ENCODE peak calls at places on chromosomes 13 and 19, in ten cellular contexts. X, Z, Y, F, H, T, B, E, S and L are unnamed samples.

GRCh38 chr19:54178581-54179261 is 5.8 kb upstream of the TMC4 start:
- DNase-seq in B (no peak), E (no peak), T (no peak), Z (no peak), Y (no peak), X (no peak), H (no peak), F (peak; percentile 58), S (no peak), L (no peak)

GRCh38 chr13:69180025-69180424 is 927.6 kb upstream of the ATXN8OS start:
- DNase-seq in S (no peak), E (no peak), Y (no peak), T (no peak), Z (no peak), B (no peak), H (no peak), F (no peak), X (no peak), L (no peak)

GRCh38 chr13:40433577-40433976 is 232.9 kb downstream of the FOXO1 start:
- DNase-seq in H (no peak), Y (no peak), X (no peak), S (no peak), B (no peak), Z (peak; percentile 56), T (no peak), F (peak; percentile 67), E (no peak), L (no peak)

GRCh38 chr13:107342747-107343146 is 774.8 kb upstream of the ARGLU1 start:
- DNase-seq in S (no peak), E (no peak), H (no peak), T (no peak), B (no peak), Z (no peak), X (no peak), Y (no peak), F (no peak), L (no peak)

GRCh38 chr19:4304509-4305252 is at the start of gene FSD1:
- DNase-seq in X (peak; percentile 37), F (peak; percentile 88), E (no peak), S (no peak), H (no peak), Z (no peak), T (peak; percentile 60), B (no peak), Y (peak; percentile 71), L (peak; percentile 92)

GRCh38 chr19:51098366-51099069 is 9.7 kb downstream of the CTU1 start:
- DNase-seq in X (peak; percentile 6), E (no peak), T (peak; percentile 35), F (peak; percentile 45), Y (no peak), Z (peak; percentile 20), S (no peak), B (no peak), H (no peak), L (no peak)

GRCh38 chr19:885536-886224 is 7.3 kb downstream of the MED16 start:
- DNase-seq in H (no peak), B (no peak), Y (no peak), X (no peak), T (no peak), S (no peak), F (no peak), E (no peak), Z (no peak), L (no peak)

GRCh38 chr19:34135401-34135800 is 36.9 kb upstream of the LSM14A start:
- DNase-seq in F (no peak), Z (no peak), E (no peak), B (no peak), T (no peak), Y (peak; percentile 56), S (no peak), H (no peak), X (no peak), L (no peak)

GRCh38 chr13:45185286-45185685 is 15.6 kb downstream of the KCTD4 start:
- DNase-seq in E (no peak), Y (no peak), T (no peak), S (no peak), F (no peak), B (no peak), X (no peak), H (no peak), Z (no peak), L (no peak)

GRCh38 chr13:110705356-110705825 is 525 bp downstream of the CARS2 start:
- DNase-seq in Y (no peak), T (no peak), B (no peak), F (no peak), X (peak; percentile 13), S (no peak), Z (no peak), H (no peak), E (no peak), L (no peak)

GRCh38 chr19:5738423-5738822 is 18.0 kb downstream of the CATSPERD start:
- DNase-seq in Z (no peak), H (no peak), F (no peak), S (no peak), E (no peak), B (no peak), T (peak; percentile 2), X (no peak), Y (no peak), L (no peak)

GRCh38 chr13:26499209-26499601 is 58.3 kb upstream of the WASF3 start:
- DNase-seq in T (no peak), Y (no peak), H (no peak), B (no peak), F (no peak), E (no peak), S (no peak), X (no peak), Z (no peak), L (no peak)

DNA sequence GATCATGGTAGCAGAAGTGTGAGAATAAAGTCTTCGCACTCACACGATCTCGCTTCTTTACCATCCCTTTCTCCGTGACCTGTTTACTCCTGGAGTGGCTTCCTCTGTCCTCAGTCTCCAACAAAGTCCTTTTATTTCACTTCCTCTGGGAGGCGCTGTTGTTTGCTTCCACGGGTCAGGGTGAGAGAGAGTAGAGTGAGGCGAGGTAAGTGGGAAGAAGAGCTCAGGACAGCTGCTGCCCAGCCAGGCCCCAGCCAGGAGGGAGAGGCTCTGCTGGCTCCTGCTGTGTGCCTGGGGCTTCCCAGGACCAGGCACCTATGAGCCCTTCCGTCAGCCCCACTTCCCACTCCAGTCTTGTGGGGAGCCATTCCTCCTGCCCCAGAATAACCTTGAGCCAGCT is 242.1 kb downstream of the FGF9 start:
- DNase-seq in X (no peak), E (no peak), B (no peak), T (no peak), Z (no peak), F (peak; percentile 4), H (no peak), Y (no peak), S (no peak), L (no peak)
- TF ChIP-seq CTCF in X (no peak), E (no peak), B (no peak), T (no peak), Z (no peak), F (peak; percentile 26), H (no peak), Y (peak; percentile 33), S (no peak), L (no peak)

DNA sequence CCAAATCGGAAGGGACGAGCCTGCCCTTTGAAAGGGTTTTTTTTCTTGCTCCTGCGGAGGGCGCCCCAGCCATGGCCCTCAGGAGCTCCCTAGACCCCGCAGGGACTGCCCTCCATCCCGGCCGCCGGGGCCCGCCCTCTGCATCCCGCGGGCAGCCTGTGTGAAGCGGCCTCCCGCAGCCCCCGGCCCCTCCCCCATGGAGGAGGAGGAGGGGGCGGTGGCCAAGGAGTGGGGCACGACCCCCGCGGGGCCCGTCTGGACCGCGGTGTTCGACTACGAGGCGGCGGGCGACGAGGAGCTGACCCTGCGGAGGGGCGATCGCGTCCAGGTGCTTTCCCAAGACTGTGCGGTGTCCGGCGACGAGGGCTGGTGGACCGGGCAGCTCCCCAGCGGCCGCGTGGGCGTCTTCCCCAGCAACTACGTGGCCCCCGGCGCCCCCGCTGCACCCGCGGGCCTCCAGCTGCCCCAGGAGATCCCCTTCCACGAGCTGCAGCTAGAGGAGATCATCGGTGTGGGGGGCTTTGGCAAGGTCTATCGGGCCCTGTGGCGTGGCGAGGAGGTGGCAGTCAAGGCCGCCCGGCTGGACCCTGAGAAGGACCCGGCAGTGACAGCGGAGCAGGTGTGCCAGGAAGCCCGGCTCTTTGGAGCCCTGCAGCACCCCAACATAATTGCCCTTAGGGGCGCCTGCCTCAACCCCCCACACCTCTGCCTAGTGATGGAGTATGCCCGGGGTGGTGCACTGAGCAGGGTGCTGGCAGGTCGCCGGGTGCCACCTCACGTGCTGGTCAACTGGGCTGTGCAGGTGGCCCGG is 815 bp downstream of the MAP3K10 start:
- DNase-seq in T (peak; percentile 35), B (no peak), F (peak; percentile 44), X (peak; percentile 25), H (no peak), Y (peak; percentile 76), E (no peak), S (no peak), Z (peak; percentile 37), L (peak; percentile 12)
- TF ChIP-seq CTCF in T (peak; percentile 9), B (no peak), F (no peak), X (no peak), H (peak; percentile 4), Y (peak; percentile 23), E (no peak), S (no peak), Z (no peak), L (no peak)

DNA sequence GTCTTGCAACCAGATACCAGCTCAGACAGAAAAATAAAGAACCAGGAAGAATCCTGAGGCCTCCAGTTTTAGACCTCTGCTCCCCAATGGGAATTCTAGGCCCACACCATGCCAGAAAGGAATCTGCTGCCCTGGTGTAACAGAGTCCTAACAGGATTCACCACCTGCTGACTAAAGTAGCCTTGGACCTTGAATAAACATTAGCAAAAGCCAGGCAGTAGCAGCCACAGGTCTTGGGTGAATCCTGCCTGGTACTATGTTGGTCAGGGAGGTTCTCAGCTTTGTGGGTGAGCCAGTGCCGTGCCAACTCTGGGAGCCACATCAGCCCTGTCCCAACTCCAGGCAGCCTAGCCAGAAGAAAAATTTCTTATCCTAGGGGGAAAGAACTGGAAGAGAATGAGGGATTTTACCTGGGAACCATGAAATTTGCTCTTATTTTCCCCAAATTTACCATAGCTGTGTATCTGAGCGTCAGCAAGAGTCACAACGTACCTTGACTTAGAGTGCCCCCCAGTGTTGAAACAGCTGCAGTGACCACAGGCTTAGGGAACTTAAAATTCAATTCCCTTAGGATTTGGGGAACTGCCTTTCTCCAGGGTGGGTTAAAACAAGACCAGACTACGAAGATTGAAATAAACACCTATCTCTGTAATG is 1895.6 kb upstream of the PRR20A start:
- DNase-seq in H (no peak), T (no peak), Z (no peak), Y (peak; percentile 9), E (no peak), X (no peak), F (no peak), B (no peak), S (no peak), L (no peak)
- TF ChIP-seq CTCF in H (no peak), T (no peak), Z (no peak), Y (peak; percentile 32), E (peak; percentile 23), X (no peak), F (no peak), B (peak; percentile 47), S (peak; percentile 74), L (peak; percentile 14)

DNA sequence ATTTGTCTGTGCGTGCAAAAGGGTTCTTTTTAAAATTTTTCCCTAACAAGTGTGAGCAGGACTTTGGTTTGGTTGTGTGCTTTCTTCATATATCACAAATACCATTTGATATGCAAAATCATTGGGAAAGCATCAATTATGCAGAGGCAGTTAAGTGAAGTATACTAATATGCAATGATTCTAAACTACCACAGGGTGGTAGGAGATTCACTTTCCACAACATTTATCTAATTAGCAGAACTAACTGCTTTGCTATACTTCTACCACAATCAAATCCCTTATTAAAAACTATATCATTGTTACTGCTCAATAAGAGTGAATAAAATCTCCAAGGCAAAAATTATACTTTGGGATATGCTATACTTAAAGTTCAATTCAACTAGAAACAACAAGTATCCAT is 2738.9 kb upstream of the PCDH20 start:
- DNase-seq in B (no peak), T (peak; percentile 55), X (peak; percentile 34), E (no peak), F (no peak), Z (no peak), S (peak; percentile 8), Y (no peak), H (no peak), L (no peak)
- TF ChIP-seq CTCF in B (no peak), T (peak; percentile 37), X (no peak), E (no peak), F (no peak), Z (no peak), S (peak; percentile 51), Y (no peak), H (no peak), L (peak; percentile 19)